ENCODE peak calls at places on chromosomes 16 and 17, in ten cellular contexts. E is prostate gland, J is transverse colon, S is sigmoid colon, G is GM23338, Q is HepG2, I is HCT116, X is SK-N-SH, R is stomach, Z is K562. M is an unnamed sample.

GRCh38 chr16:85017151-85017550 is 5.8 kb upstream of the ZDHHC7 start:
- DNase-seq in J (no peak), I (no peak), G (no peak), Z (no peak), X (no peak), E (no peak), R (no peak), Q (no peak), S (no peak), M (no peak)

GRCh38 chr17:71764507-71764906 is 356.3 kb upstream of the SOX9 start:
- DNase-seq in S (no peak), G (peak; percentile 76), E (no peak), I (peak; percentile 62), Q (peak; percentile 25), Z (no peak), X (peak; percentile 24), R (no peak), J (peak; percentile 24), M (no peak)

GRCh38 chr16:68744744-68745280 is 7.7 kb downstream of the CDH1 start:
- DNase-seq in R (peak; percentile 89), Z (no peak), G (peak; percentile 94), S (no peak), X (no peak), I (peak; percentile 88), E (peak; percentile 96), Q (peak; percentile 97), J (peak; percentile 86), M (no peak)

GRCh38 chr16:69567031-69567680 is 1.4 kb downstream of the NFAT5 start:
- DNase-seq in J (no peak), R (no peak), S (no peak), Z (no peak), Q (peak; percentile 55), X (peak; percentile 26), G (no peak), E (peak; percentile 29), I (no peak), M (no peak)

GRCh38 chr16:27267037-27267677 is 1.4 kb downstream of the NSMCE1 start:
- DNase-seq in E (no peak), J (no peak), Z (no peak), I (no peak), X (no peak), Q (no peak), S (no peak), R (no peak), G (no peak), M (peak; percentile 79)

GRCh38 chr17:6387442-6387841 is 47.5 kb downstream of the AIPL1 start:
- DNase-seq in E (no peak), G (no peak), S (no peak), I (no peak), X (no peak), R (no peak), J (no peak), Q (no peak), Z (no peak), M (no peak)

GRCh38 chr16:11101695-11102522 is 154.1 kb downstream of the SOCS1 start:
- DNase-seq in X (no peak), E (no peak), R (no peak), Q (peak; percentile 70), Z (peak; percentile 43), S (no peak), I (no peak), G (no peak), J (no peak), M (no peak)

GRCh38 chr16:22373662-22374310 is 633 bp downstream of the CDR2 start:
- DNase-seq in G (peak; percentile 61), Q (no peak), I (no peak), J (peak; percentile 52), R (peak; percentile 62), Z (no peak), E (peak; percentile 41), X (peak; percentile 54), S (peak; percentile 79), M (no peak)

GRCh38 chr16:27238016-27238587 is 30.5 kb downstream of the NSMCE1 start:
- DNase-seq in G (no peak), J (peak; percentile 71), Z (no peak), S (peak; percentile 69), R (peak; percentile 44), Q (no peak), I (no peak), E (no peak), X (no peak), M (no peak)

GRCh38 chr17:79053251-79053925 is 21.2 kb upstream of the ENGASE start:
- DNase-seq in X (no peak), I (no peak), Q (no peak), R (no peak), J (no peak), Z (no peak), E (no peak), S (peak; percentile 46), G (no peak), M (no peak)

GRCh38 chr16:9254863-9255262 is 163.4 kb downstream of the HAPSTR1 start:
- DNase-seq in E (no peak), Z (no peak), R (no peak), X (no peak), S (no peak), Q (no peak), G (no peak), J (no peak), I (no peak), M (no peak)

GRCh38 chr16:7597677-7598076 is 265.0 kb downstream of the RBFOX1 start:
- DNase-seq in J (no peak), X (no peak), Q (no peak), I (no peak), R (no peak), E (no peak), G (no peak), S (no peak), Z (no peak), M (no peak)

GRCh38 chr16:2420035-2420434 is 9.2 kb upstream of the CCNF start:
- DNase-seq in Z (no peak), X (no peak), Q (no peak), S (no peak), G (no peak), J (no peak), R (no peak), E (no peak), I (no peak), M (no peak)

GRCh38 chr17:1422907-1423306 is 22.9 kb upstream of the YWHAE start:
- DNase-seq in G (no peak), Q (no peak), E (no peak), X (no peak), J (no peak), I (no peak), Z (no peak), R (no peak), S (no peak), M (no peak)

GRCh38 chr17:4119299-4119698 is 23.5 kb downstream of the ZZEF1 start:
- DNase-seq in Q (no peak), E (no peak), G (no peak), I (no peak), R (no peak), X (no peak), J (no peak), S (no peak), Z (no peak), M (no peak)

GRCh38 chr17:4127555-4127954 is 15.3 kb downstream of the ZZEF1 start:
- DNase-seq in S (no peak), Z (no peak), I (no peak), E (no peak), G (no peak), J (no peak), R (no peak), Q (no peak), X (no peak), M (no peak)

GRCh38 chr17:4120332-4120731 is 22.5 kb downstream of the ZZEF1 start:
- DNase-seq in X (no peak), S (no peak), E (no peak), G (no peak), J (no peak), Q (no peak), I (no peak), R (no peak), Z (no peak), M (no peak)

GRCh38 chr17:4125552-4125951 is 17.3 kb downstream of the ZZEF1 start:
- DNase-seq in X (no peak), J (no peak), E (no peak), I (no peak), R (no peak), S (no peak), Q (no peak), Z (no peak), G (no peak), M (no peak)

GRCh38 chr17:4124994-4125393 is 17.8 kb downstream of the ZZEF1 start:
- DNase-seq in G (peak; percentile 36), Z (no peak), Q (no peak), X (no peak), E (no peak), I (no peak), J (no peak), S (no peak), R (no peak), M (no peak)
- H3K27ac ChIP-seq in G (peak overlapping the region; percentile 11), Z (no peak overlapping the region), Q (no peak overlapping the region), X (no peak overlapping the region), E (no peak overlapping the region), I (no peak overlapping the region), J (no peak overlapping the region), S (no peak overlapping the region), R (no peak overlapping the region), M (no peak overlapping the region)

GRCh38 chr17:38870259-38871165 is 654 bp downstream of the LASP1 start:
- DNase-seq in E (peak; percentile 69), Z (peak; percentile 82), J (peak; percentile 83), G (peak; percentile 80), R (peak; percentile 75), I (no peak), X (peak; percentile 83), S (peak; percentile 91), Q (peak; percentile 40), M (no peak)
- TF ChIP-seq POLR2AphosphoS5 in E (peak; percentile 6), Z (peak; percentile 48), J (peak; percentile 5), G (no peak), R (no peak), I (no peak), X (no peak), S (no peak), Q (no peak), M (no peak)

GRCh38 chr17:57600092-57600491 is 145.0 kb downstream of the CCDC182 start:
- DNase-seq in R (no peak), Q (no peak), I (no peak), J (no peak), X (no peak), E (no peak), G (no peak), S (no peak), Z (no peak), M (no peak)
- H3K27ac ChIP-seq in R (peak overlapping the region; percentile 25), Q (no peak overlapping the region), I (no peak overlapping the region), J (no peak overlapping the region), X (no peak overlapping the region), E (no peak overlapping the region), G (no peak overlapping the region), S (no peak overlapping the region), Z (no peak overlapping the region), M (no peak overlapping the region)

DNA sequence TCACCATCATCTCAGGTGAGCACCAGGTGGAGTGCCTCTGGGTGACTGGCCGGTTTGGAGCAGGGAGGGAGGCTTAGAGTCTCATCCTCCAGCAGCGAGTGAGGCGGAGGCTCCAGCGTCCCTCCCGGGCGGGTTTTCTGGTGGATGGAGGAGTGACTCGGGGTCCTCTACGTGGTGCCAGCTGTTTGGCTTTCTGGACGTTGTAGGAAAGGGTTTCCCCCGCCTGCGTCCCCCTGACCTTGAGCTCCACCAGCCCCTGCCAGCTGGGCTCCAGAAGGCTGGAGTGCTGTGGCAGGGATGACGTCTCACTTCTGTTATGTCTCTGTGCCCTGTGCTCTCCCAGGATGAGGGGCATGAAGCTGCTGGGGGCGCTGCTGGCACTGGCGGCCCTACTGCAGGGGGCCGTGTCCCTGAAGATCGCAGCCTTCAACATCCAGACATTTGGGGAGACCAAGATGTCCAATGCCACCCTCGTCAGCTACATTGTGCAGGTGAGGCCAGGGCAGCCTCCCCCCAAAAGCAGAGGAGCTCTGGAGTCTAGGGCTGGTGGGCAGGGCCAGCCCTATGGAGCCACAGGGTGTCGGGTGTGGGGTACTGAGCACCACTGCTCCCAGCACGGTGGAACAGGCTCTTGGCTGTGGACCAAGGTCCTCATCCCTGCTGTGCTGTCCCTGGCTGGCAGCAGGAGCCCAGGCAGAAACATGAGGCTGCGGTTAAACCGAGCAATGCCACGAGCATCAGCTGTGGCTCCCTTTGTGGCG is 719 bp downstream of the DNASE1 start:
- DNase-seq in J (no peak), Z (no peak), I (no peak), G (no peak), S (peak; percentile 55), E (no peak), X (peak; percentile 22), Q (no peak), R (no peak), M (no peak)
- TF ChIP-seq POLR2AphosphoS5 in J (no peak), Z (no peak), I (no peak), G (no peak), S (no peak), E (no peak), X (no peak), Q (no peak), R (no peak), M (no peak)